ENCODE peak calls at places on chromosomes 4 and X, in six cellular contexts. K, W, Y, Q, J and O are unnamed samples.
A peak's percentile ranks its signal among the peaks of the same experiment; 100 is the strongest.

GRCh38 chrX:80246273-80246672 is 174.0 kb upstream of the TENT5D start:
- DNase-seq in Y (no peak), Q (no peak), J (no peak), K (no peak), W (no peak), O (no peak)

GRCh38 chr4:75180217-75180616 is 247.3 kb downstream of the PARM1 start:
- DNase-seq in Y (no peak), J (no peak), Q (no peak), K (no peak), W (no peak), O (no peak)

GRCh38 chrX:8189096-8189830 is 18.2 kb upstream of the VCX2 start:
- DNase-seq in Q (no peak), Y (no peak), W (no peak), J (no peak), K (no peak), O (no peak)

GRCh38 chr4:150140774-150141400 is 62.6 kb downstream of the DCLK2 start:
- DNase-seq in Q (peak; percentile 73), J (no peak), W (no peak), Y (no peak), K (no peak), O (no peak)

GRCh38 chr4:153594208-153594607 is 89.9 kb upstream of the TLR2 start:
- DNase-seq in Y (no peak), W (no peak), J (no peak), K (no peak), Q (peak; percentile 68), O (no peak)

GRCh38 chr4:19689511-19689910 is 562.2 kb upstream of the SLIT2 start:
- DNase-seq in W (no peak), Y (no peak), Q (peak; percentile 92), J (no peak), K (no peak), O (no peak)

GRCh38 chr4:56607926-56608325 is 73.2 kb downstream of the HOPX start:
- DNase-seq in Y (no peak), J (no peak), W (no peak), K (no peak), Q (no peak), O (no peak)

GRCh38 chr4:81052119-81053068 is 21.9 kb downstream of the BMP3 start:
- DNase-seq in Y (peak; percentile 75), W (peak; percentile 52), K (no peak), J (no peak), Q (peak; percentile 19), O (peak; percentile 65)

GRCh38 chr4:92952897-92953296 is 649.1 kb downstream of the GRID2 start:
- DNase-seq in W (no peak), Y (no peak), K (no peak), J (no peak), Q (no peak), O (no peak)

GRCh38 chr4:48991357-48991756 is 5.3 kb downstream of the CWH43 start:
- DNase-seq in Q (no peak), K (no peak), J (no peak), W (no peak), Y (no peak), O (no peak)

GRCh38 chr4:48986654-48987164 is 634 bp downstream of the CWH43 start:
- DNase-seq in W (no peak), Q (no peak), Y (no peak), J (no peak), K (no peak), O (no peak)

GRCh38 chr4:48985602-48985975 is 486 bp upstream of the CWH43 start:
- DNase-seq in Q (no peak), W (no peak), J (no peak), K (no peak), Y (no peak), O (no peak)

GRCh38 chr4:48989461-48990203 is 3.6 kb downstream of the CWH43 start:
- DNase-seq in K (no peak), J (no peak), W (no peak), Q (no peak), Y (no peak), O (no peak)

DNA sequence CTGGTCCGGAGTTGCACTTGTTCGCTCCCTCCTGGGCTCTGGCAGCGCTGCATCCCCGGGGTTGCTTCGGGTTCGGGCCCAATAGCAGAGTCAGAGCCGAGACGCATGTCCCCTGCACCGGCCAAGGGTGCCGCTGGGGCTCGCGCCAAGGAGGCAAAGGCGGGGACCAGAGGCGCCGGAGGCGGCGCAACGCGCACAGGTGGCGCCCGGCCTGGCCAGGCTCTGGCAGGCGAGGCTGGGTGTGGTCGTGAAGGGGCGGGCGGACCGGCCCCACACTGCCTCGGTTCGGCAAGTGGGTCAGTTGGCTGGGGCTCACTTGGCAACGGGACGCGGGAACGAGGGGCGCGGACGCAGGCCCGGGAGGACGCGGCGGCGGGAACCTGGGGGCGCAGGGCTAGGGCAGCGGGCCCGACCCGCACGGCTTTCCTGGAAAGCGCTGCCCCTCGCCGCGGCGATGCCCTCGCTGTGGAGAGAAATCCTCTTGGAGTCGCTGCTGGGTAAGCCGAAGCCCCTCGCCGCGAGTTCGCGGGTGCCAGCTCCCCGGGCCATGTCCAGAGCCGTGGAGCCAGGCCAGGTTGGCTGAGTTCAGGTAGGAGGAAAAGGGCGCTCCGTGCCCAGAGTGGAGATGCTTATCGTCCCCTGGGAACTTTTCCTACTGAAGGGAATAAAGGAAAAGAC is at the start of gene CWH43:
- DNase-seq in Q (no peak), Y (no peak), W (no peak), K (no peak), J (peak; percentile 61), O (no peak)
- H3K4me3 ChIP-seq in Q (no peak within 1 kb of the TSS), Y (peak within 1 kb of the TSS; percentile 9), W (no peak within 1 kb of the TSS), K (peak within 1 kb of the TSS; percentile 37), J (peak within 1 kb of the TSS; percentile 8), O (no peak within 1 kb of the TSS)

GRCh38 chr4:141721174-141721573 is 84.8 kb downstream of the IL15 start:
- DNase-seq in J (no peak), W (no peak), K (no peak), Q (no peak), Y (no peak), O (no peak)

GRCh38 chr4:141724646-141725045 is 88.3 kb downstream of the IL15 start:
- DNase-seq in K (no peak), W (no peak), Q (no peak), J (no peak), Y (no peak), O (no peak)

GRCh38 chr4:141713771-141714445 is 77.5 kb downstream of the IL15 start:
- DNase-seq in Q (peak; percentile 81), K (no peak), J (no peak), W (no peak), Y (no peak), O (no peak)

GRCh38 chr4:141719585-141719984 is 83.2 kb downstream of the IL15 start:
- DNase-seq in W (no peak), K (no peak), Y (no peak), J (no peak), Q (no peak), O (no peak)
- H3K4me3 ChIP-seq in W (no peak overlapping the region), K (no peak overlapping the region), Y (no peak overlapping the region), J (no peak overlapping the region), Q (no peak overlapping the region), O (no peak overlapping the region)

DNA sequence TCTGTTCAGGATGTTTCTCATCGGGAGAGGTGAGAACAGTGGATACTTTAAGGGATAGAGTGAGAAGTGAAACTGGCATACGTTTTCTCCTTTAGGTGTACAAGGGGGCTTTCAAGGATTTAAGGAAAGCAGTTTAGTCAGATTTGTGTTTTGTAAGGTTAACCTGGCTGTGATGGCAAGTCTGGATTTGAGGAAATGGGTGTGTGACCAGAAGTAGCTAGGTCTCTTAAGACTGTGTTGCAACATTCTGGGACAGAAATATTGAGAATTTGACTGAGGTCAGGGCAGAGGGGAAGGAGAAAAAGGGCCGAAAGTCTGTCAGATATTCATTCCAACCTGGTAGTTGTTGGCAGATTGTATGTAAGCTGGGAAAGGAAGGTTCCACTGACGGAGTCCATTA is 10.4 kb upstream of the GABRE start:
- DNase-seq in Y (no peak), W (peak; percentile 37), K (no peak), J (no peak), Q (no peak), O (no peak)
- H3K4me3 ChIP-seq in Y (no peak overlapping the region), W (no peak overlapping the region), K (no peak overlapping the region), J (no peak overlapping the region), Q (no peak overlapping the region), O (no peak overlapping the region)

DNA sequence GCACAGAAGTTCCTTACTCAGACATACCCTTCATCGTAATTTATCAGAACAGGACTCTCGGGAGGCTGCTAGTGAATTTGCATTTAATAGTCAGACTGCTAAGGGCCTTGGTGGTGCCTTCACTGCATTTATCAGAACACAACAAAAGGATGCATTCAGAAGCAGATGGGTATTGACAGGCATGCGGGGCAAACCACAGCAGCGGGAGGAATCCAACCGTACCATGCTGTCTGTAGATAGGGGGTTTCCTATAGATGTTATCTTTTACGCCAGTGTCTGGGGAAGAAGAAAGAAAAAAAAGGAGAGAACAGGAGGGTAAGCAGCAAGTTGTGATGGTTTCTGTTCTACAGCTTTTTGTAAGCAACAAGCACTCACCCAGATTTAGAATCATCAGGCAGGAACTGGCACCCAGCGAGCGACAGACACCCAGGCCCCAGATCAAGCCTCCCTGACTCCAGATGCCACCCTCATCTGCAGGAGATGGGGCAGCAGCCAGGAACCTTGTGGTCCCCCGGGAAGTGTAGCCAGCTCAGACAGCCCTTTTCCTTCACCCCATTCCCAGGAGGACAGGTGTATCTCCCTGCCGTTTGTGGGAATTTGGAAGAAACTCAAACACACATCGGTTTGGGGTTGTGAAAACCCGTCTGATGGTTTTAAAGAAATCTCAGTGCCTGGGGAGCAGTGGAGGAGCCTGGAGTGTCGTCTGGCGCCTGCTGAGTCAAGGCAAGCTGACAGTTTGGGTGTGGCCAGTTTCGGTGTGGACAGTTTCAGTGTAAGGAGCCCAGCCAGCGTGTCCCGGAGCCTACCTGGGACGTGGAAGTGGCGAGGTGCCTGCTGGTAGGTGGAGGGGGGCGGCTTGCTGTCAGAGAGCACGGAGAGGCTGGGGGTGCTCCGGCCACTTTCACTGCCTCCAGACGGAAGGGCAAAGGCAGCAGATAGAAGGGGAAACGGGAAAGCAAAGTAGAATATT is 80.0 kb upstream of the AFAP1 start:
- DNase-seq in W (no peak), J (peak; percentile 25), Q (no peak), Y (no peak), K (no peak), O (no peak)
- H3K4me3 ChIP-seq in W (no peak overlapping the region), J (no peak overlapping the region), Q (no peak overlapping the region), Y (no peak overlapping the region), K (no peak overlapping the region), O (no peak overlapping the region)

DNA sequence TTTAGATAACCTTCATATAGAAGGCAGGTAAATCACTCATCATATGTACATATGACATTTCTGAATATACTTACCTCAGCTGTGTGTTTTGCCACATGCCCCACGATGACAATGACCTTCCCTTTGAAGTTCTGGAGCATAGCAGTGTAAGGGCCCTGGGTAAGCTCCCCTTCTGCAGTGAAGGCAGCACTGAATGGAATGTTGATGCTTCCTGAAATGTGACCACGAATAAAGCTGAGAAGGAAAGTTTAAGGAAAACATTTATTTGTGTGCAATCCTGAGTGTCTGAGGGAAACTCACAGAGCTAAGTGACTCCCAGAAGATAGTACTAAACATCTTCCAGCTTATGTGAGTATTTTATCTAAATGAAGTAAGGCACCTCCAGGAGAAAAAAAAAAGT is 200.1 kb downstream of the NPNT start:
- DNase-seq in Q (peak; percentile 6), Y (no peak), J (no peak), K (no peak), W (no peak), O (no peak)
- H3K4me3 ChIP-seq in Q (no peak overlapping the region), Y (no peak overlapping the region), J (no peak overlapping the region), K (no peak overlapping the region), W (no peak overlapping the region), O (no peak overlapping the region)